ENCODE peak calls at places on chromosomes 13 and 19, in four cellular contexts. G is OCI-M1, K is NCI-H2081, I is cardiac fibroblast. M is an unnamed sample.

GRCh38 chr19:2636897-2637683 is 65.4 kb downstream of the GNG7 start:
- DNase-seq in G (peak; percentile 49), I (peak; percentile 60), K (peak; percentile 35), M (peak; percentile 32)

GRCh38 chr19:17860993-17861360 is 1.3 kb downstream of the RPL18A start:
- DNase-seq in G (no peak), K (no peak), I (no peak), M (no peak)

GRCh38 chr19:38838986-38839761 is 7.6 kb upstream of the ECH1 start:
- DNase-seq in G (no peak), I (no peak), K (no peak), M (no peak)

GRCh38 chr19:10289167-10289835 is 451 bp upstream of the ICAM5 start:
- DNase-seq in G (peak; percentile 100), I (no peak), K (peak; percentile 60), M (no peak)

GRCh38 chr19:17282488-17283256 is 971 bp downstream of the ANKLE1 start:
- DNase-seq in K (peak; percentile 79), I (peak; percentile 78), G (peak; percentile 96), M (peak; percentile 55)

GRCh38 chr19:44955500-44956439 is 590 bp downstream of the CLPTM1 start:
- DNase-seq in I (no peak), K (no peak), G (peak; percentile 38), M (no peak)

GRCh38 chr13:36323408-36323807 is 22.8 kb downstream of the SPART start:
- DNase-seq in I (no peak), K (no peak), G (no peak), M (no peak)

GRCh38 chr13:68369739-68370138 is 1139.6 kb upstream of the PCDH9 start:
- DNase-seq in K (no peak), I (no peak), G (peak; percentile 69), M (no peak)

GRCh38 chr19:50723069-50723468 is at the start of gene CLEC11A:
- DNase-seq in G (no peak), K (no peak), I (peak; percentile 84), M (no peak)

GRCh38 chr13:36297600-36298338 is at the start of gene CCDC169:
- DNase-seq in K (peak; percentile 60), I (peak; percentile 72), G (peak; percentile 87), M (peak; percentile 47)